ENCODE peak calls at places on chromosomes 2 and 18, in five cellular contexts. U, C, Q, T and N are unnamed samples.

GRCh38 chr2:10568721-10569432 is 120.8 kb upstream of the ODC1 start:
- DNase-seq in U (no peak), C (no peak), Q (no peak), T (no peak), N (no peak)

GRCh38 chr2:188892632-188893031 is 81.5 kb upstream of the COL3A1 start:
- DNase-seq in U (no peak), C (no peak), Q (no peak), T (no peak), N (no peak)

GRCh38 chr2:29278964-29279363 is 163.7 kb downstream of the CLIP4 start:
- DNase-seq in U (no peak), C (no peak), Q (no peak), T (no peak), N (no peak)

GRCh38 chr2:205270689-205271088 is 411.6 kb upstream of the NRP2 start:
- DNase-seq in U (no peak), C (no peak), Q (no peak), T (no peak), N (no peak)

GRCh38 chr2:131659168-131659572 is 131.5 kb downstream of the CCDC74A start:
- DNase-seq in U (no peak), C (no peak), Q (no peak), T (no peak), N (no peak)

GRCh38 chr2:149827585-149828156 is 240.1 kb upstream of the MMADHC start:
- DNase-seq in U (no peak), C (no peak), Q (no peak), T (no peak), N (no peak)

GRCh38 chr2:111048856-111049551 is 71.7 kb upstream of the BCL2L11 start:
- DNase-seq in U (no peak), C (no peak), Q (no peak), T (no peak), N (no peak)

GRCh38 chr2:64599469-64599868 is 54.2 kb downstream of the SERTAD2 start:
- DNase-seq in U (no peak), C (no peak), Q (no peak), T (no peak), N (no peak)

GRCh38 chr2:7744827-7745226 is 827.6 kb downstream of the RNF144A start:
- DNase-seq in U (no peak), C (no peak), Q (peak; percentile 17), T (no peak), N (no peak)

GRCh38 chr2:157173740-157174184 is 83.7 kb upstream of the GALNT5 start:
- DNase-seq in U (no peak), C (no peak), Q (peak; percentile 98), T (peak; percentile 77), N (peak; percentile 60)

GRCh38 chr2:64283641-64284371 is 139.6 kb upstream of the PELI1 start:
- DNase-seq in U (no peak), C (no peak), Q (no peak), T (no peak), N (no peak)

GRCh38 chr18:62877448-62878221 is 162.3 kb downstream of the PHLPP1 start:
- DNase-seq in U (no peak), C (no peak), Q (peak; percentile 25), T (no peak), N (no peak)

GRCh38 chr2:98936917-98937351 is 909 bp upstream of the CRACDL start:
- DNase-seq in U (no peak), C (no peak), Q (no peak), T (no peak), N (no peak)

GRCh38 chr2:97914691-97915213 is 81.0 kb downstream of the TMEM131 start:
- DNase-seq in U (no peak), C (no peak), Q (no peak), T (no peak), N (no peak)

GRCh38 chr18:77016133-77016839 is 116.3 kb downstream of the MBP start:
- DNase-seq in U (no peak), C (no peak), Q (no peak), T (no peak), N (peak; percentile 9)

GRCh38 chr2:132670104-132670960 is at the start of gene LYPD1:
- DNase-seq in U (no peak), C (no peak), Q (no peak), T (no peak), N (peak; percentile 53)

GRCh38 chr2:3344897-3345296 is 32.7 kb downstream of the EIPR1 start:
- DNase-seq in U (no peak), C (no peak), Q (peak; percentile 26), T (no peak), N (peak; percentile 34)

GRCh38 chr2:189848276-189848675 is 64.0 kb downstream of the PMS1 start:
- DNase-seq in U (no peak), C (no peak), Q (no peak), T (no peak), N (no peak)

GRCh38 chr18:45670281-45670962 is 53.6 kb upstream of the SLC14A1 start:
- DNase-seq in U (peak; percentile 83), C (no peak), Q (no peak), T (peak; percentile 88), N (no peak)

GRCh38 chr2:223041527-223042109 is 10.4 kb upstream of the KCNE4 start:
- DNase-seq in U (peak; percentile 89), C (peak; percentile 38), Q (peak; percentile 98), T (no peak), N (no peak)

GRCh38 chr2:221129657-221130056 is 442.4 kb downstream of the EPHA4 start:
- DNase-seq in U (no peak), C (no peak), Q (no peak), T (no peak), N (no peak)

GRCh38 chr2:2016912-2017311 is 272.6 kb upstream of the PXDN start:
- DNase-seq in U (no peak), C (no peak), Q (no peak), T (peak; percentile 95), N (no peak)

GRCh38 chr2:101751875-101752619 is 54.5 kb downstream of the MAP4K4 start:
- DNase-seq in U (no peak), C (no peak), Q (no peak), T (no peak), N (no peak)

GRCh38 chr18:11951390-11951851 is 29.9 kb upstream of the IMPA2 start:
- DNase-seq in U (no peak), C (no peak), Q (no peak), T (no peak), N (no peak)

GRCh38 chr2:12612168-12612567 is 104.6 kb upstream of the TRIB2 start:
- DNase-seq in U (no peak), C (no peak), Q (no peak), T (no peak), N (no peak)

GRCh38 chr18:75456277-75456676 is 28.8 kb upstream of the SMIM21 start:
- DNase-seq in U (no peak), C (no peak), Q (no peak), T (no peak), N (no peak)

GRCh38 chr18:7980136-7980535 is 413.0 kb downstream of the PTPRM start:
- DNase-seq in U (no peak), C (no peak), Q (no peak), T (no peak), N (no peak)

GRCh38 chr2:108936868-108937265 is 52.2 kb downstream of the EDAR start:
- DNase-seq in U (no peak), C (no peak), Q (no peak), T (no peak), N (no peak)

GRCh38 chr2:205461678-205462665 is 220.3 kb upstream of the NRP2 start:
- DNase-seq in U (no peak), C (no peak), Q (no peak), T (no peak), N (no peak)

GRCh38 chr2:232988444-232988843 is 24.6 kb downstream of the NGEF start:
- DNase-seq in U (peak; percentile 77), C (peak; percentile 80), Q (peak; percentile 97), T (no peak), N (no peak)

GRCh38 chr18:2147424-2147823 is 423.9 kb downstream of the METTL4 start:
- DNase-seq in U (no peak), C (no peak), Q (no peak), T (no peak), N (no peak)

GRCh38 chr2:20212459-20212870 is 12.5 kb downstream of the SDC1 start:
- DNase-seq in U (no peak), C (no peak), Q (peak; percentile 50), T (no peak), N (no peak)